ENCODE peak calls at places on chromosomes 3 and 15, in four cellular contexts. V is IMR-90, S is H9, W is mesendoderm. B is an unnamed sample.

GRCh38 chr15:62665449-62665848 is 377.1 kb upstream of the TPM1 start:
- DNase-seq in V (peak), S (no peak), W (peak), B (no peak)

GRCh38 chr15:74265046-74265639 is 29.0 kb downstream of the CCDC33 start:
- DNase-seq in V (peak), S (peak), W (peak), B (peak)

GRCh38 chr3:187684880-187685279 is 14.7 kb upstream of the SST start:
- DNase-seq in V (peak), S (no peak), W (no peak), B (no peak)

GRCh38 chr15:36977620-36978610 is 122.4 kb downstream of the MEIS2 start:
- DNase-seq in V (no peak), S (no peak), W (peak), B (no peak)

GRCh38 chr15:74382004-74382816 is 14.8 kb upstream of the CYP11A1 start:
- DNase-seq in V (peak), S (peak), W (peak), B (peak)

GRCh38 chr15:57376695-57377477 is 581 bp downstream of the CGNL1 start:
- DNase-seq in V (peak), S (peak), W (peak), B (peak)

GRCh38 chr3:16377196-16377595 is 112.2 kb downstream of the OXNAD1 start:
- DNase-seq in V (no peak), S (no peak), W (no peak), B (no peak)

GRCh38 chr3:102510663-102511062 is 75.8 kb downstream of the ZPLD1 start:
- DNase-seq in V (no peak), S (no peak), W (no peak), B (no peak)

GRCh38 chr15:78715930-78716329 is 74.9 kb upstream of the CHRNB4 start:
- DNase-seq in V (peak), S (no peak), W (no peak), B (no peak)

GRCh38 chr3:59443618-59444292 is 393.9 kb upstream of the CFAP20DC start:
- DNase-seq in V (no peak), S (no peak), W (no peak), B (no peak)

GRCh38 chr15:48360841-48361240 is 29.6 kb downstream of the DUT start:
- DNase-seq in V (peak), S (no peak), W (peak), B (no peak)

GRCh38 chr15:85730001-85730820 is 64.5 kb downstream of the KLHL25 start:
- DNase-seq in V (peak), S (no peak), W (peak), B (peak)

GRCh38 chr3:66080167-66080566 is 41.4 kb upstream of the MAGI1 start:
- DNase-seq in V (no peak), S (no peak), W (no peak), B (no peak)

GRCh38 chr3:9033867-9034266 is 70.6 kb upstream of the RAD18 start:
- DNase-seq in V (no peak), S (no peak), W (no peak), B (no peak)

GRCh38 chr3:172410702-172411477 is 37.4 kb downstream of the GHSR start:
- DNase-seq in V (no peak), S (no peak), W (peak), B (no peak)

GRCh38 chr3:122295286-122295685 is 29.8 kb upstream of the CSTA start:
- DNase-seq in V (no peak), S (no peak), W (no peak), B (no peak)

GRCh38 chr3:149547413-149547812 is 72.9 kb downstream of the TM4SF4 start:
- DNase-seq in V (peak), S (no peak), W (no peak), B (no peak)

GRCh38 chr3:52108302-52109232 is 45.7 kb downstream of the POC1A start:
- DNase-seq in V (no peak), S (peak), W (peak), B (no peak)

GRCh38 chr3:46483799-46484198 is 14.0 kb upstream of the RTP3 start:
- DNase-seq in V (no peak), S (no peak), W (no peak), B (no peak)

GRCh38 chr15:35181538-35181937 is 96.4 kb upstream of the NANOGP8 start:
- DNase-seq in V (peak), S (no peak), W (no peak), B (no peak)

GRCh38 chr3:64575211-64575844 is 112.5 kb downstream of the ADAMTS9 start:
- DNase-seq in V (peak), S (peak), W (peak), B (no peak)

GRCh38 chr15:48627260-48627969 is 18.1 kb downstream of the FBN1 start:
- DNase-seq in V (peak), S (no peak), W (no peak), B (no peak)

GRCh38 chr3:128366136-128366535 is 100.6 kb downstream of the DNAJB8 start:
- DNase-seq in V (no peak), S (no peak), W (no peak), B (no peak)

GRCh38 chr3:4740397-4741105 is 238.7 kb upstream of the BHLHE40 start:
- DNase-seq in V (no peak), S (no peak), W (no peak), B (no peak)

GRCh38 chr3:50192689-50193141 is 1.3 kb downstream of the GNAT1 start:
- DNase-seq in V (peak), S (peak), W (peak), B (peak)

GRCh38 chr3:184525337-184526157 is 36.0 kb upstream of the EPHB3 start:
- DNase-seq in V (no peak), S (peak), W (peak), B (peak)

GRCh38 chr15:85154061-85154460 is 172.4 kb downstream of the PDE8A start:
- DNase-seq in V (no peak), S (no peak), W (peak), B (no peak)

GRCh38 chr3:5160926-5161858 is 26.3 kb upstream of the EDEM1 start:
- DNase-seq in V (no peak), S (no peak), W (peak), B (no peak)

GRCh38 chr3:61181874-61182273 is 69.4 kb downstream of the FHIT start:
- DNase-seq in V (peak), S (no peak), W (peak), B (no peak)

GRCh38 chr3:73768594-73769308 is 144.0 kb upstream of the PDZRN3 start:
- DNase-seq in V (peak), S (no peak), W (no peak), B (no peak)

GRCh38 chr15:74245342-74245931 is 9.3 kb downstream of the CCDC33 start:
- DNase-seq in V (no peak), S (peak), W (peak), B (no peak)

GRCh38 chr15:41832875-41833274 is 5.0 kb downstream of the JMJD7 start:
- DNase-seq in V (no peak), S (no peak), W (no peak), B (no peak)

GRCh38 chr3:45179163-45179562 is 33.0 kb upstream of the CDCP1 start:
- DNase-seq in V (no peak), S (no peak), W (peak), B (no peak)

GRCh38 chr3:115186351-115187148 is 39.5 kb upstream of the ZBTB20 start:
- DNase-seq in V (no peak), S (no peak), W (no peak), B (no peak)

GRCh38 chr3:152719264-152719663 is 115.7 kb upstream of the P2RY1 start:
- DNase-seq in V (peak), S (no peak), W (peak), B (no peak)

GRCh38 chr15:88627463-88627862 is 6.3 kb downstream of the AEN start:
- DNase-seq in V (no peak), S (no peak), W (no peak), B (no peak)

GRCh38 chr3:181210275-181210674 is 220.7 kb upstream of the DNAJC19 start:
- DNase-seq in V (peak), S (no peak), W (peak), B (peak)

GRCh38 chr3:144127014-144127413 is 155.4 kb downstream of the DIPK2A start:
- DNase-seq in V (no peak), S (no peak), W (no peak), B (no peak)

GRCh38 chr3:144119611-144120010 is 148.0 kb downstream of the DIPK2A start:
- DNase-seq in V (no peak), S (no peak), W (no peak), B (no peak)

DNA sequence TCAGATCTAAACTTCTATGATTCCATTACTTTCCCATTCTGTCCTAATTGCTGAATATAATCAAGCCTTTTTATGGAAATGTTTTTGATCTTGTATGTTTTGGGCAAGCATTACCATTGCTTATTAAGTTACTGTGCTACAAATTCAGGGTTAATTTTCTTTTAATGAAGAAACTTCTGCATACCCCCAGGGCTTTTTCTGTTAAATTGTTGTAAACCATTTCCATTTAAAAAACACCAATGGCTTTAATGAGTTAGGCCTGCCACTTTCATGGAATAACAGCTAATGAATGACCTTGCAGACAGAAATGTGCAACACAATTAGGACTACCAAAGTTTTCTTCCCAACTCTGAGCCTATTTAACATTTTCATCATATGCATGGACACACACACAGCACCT is 150.0 kb downstream of the DIPK2A start:
- DNase-seq in V (no peak), S (no peak), W (no peak), B (no peak)
- H3K27ac ChIP-seq in V (no peak), S (no peak), W (no peak), B (no peak)

GRCh38 chr3:14614189-14614588 is 37.4 kb upstream of the CCDC174 start:
- DNase-seq in V (no peak), S (no peak), W (no peak), B (no peak)

GRCh38 chr3:14617508-14618023 is 34.0 kb upstream of the CCDC174 start:
- DNase-seq in V (no peak), S (no peak), W (peak), B (no peak)

GRCh38 chr3:14620512-14620911 is 31.1 kb upstream of the CCDC174 start:
- DNase-seq in V (no peak), S (peak), W (no peak), B (peak)

GRCh38 chr3:14619605-14620004 is 32.0 kb upstream of the CCDC174 start:
- DNase-seq in V (no peak), S (no peak), W (no peak), B (no peak)

DNA sequence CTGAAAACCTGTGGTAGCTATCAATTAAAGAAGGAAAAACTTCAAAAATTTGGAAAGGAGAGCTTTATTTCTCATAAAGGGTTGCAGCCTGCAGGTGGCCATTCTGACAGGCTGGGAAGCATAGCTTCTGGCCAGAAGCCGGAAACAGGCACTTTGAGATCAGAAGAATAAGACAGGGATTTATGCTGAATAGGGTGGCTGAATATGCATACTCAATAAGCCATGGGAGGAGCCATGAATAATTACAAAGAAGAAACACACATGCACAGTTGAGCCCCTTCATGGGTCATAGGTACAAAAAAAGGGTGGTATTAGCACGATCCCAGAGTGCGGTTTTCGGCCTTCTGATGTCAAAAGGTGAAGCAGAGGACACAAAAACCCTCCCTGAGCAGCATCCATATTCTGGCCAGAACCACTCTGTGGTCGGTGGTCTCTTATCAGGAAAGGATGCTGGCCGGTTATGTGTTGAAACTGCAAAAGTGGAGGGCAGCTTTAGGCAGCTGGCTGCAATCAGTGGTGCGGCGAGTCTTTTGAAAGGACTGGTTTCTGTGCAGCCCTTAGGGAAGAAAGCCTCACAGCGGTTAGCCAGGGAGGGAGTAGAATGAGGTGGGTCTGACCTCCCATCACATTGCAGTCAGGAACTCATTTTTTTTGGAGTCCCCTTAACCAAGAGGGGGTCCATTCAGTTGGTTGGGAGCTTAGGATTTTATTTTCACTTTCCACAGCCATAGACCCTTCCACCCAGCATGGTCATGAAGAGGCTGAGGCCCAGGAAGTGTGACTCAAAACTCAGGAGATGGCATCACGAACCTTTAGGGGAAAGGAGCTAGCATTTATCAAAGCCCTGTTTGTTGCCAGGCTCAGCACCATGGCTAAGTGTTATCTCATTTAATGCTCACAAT is 34.7 kb upstream of the CCDC174 start:
- DNase-seq in V (no peak), S (no peak), W (no peak), B (no peak)
- H2BK5ac ChIP-seq in V (no peak), S (no peak), W (no peak), B (no peak)

DNA sequence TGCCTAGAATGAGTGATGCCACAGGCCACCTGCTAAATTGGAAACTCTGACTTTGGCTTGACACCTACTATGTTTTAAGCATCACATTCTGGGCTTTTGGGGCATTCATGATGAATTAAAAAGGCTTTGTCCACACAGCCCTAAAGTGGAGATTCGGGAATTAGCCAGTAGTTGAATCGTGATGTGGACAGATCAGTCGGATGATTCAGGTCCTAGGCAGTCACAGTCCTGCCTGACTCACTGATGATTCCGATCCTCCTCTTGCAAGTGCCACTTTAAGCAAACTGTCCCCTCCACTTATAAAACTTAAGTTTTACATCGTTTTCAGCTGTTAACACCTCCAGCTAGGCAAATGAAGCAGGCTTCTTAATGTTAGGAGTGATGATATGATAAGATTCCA is 75.3 kb downstream of the SYNPR start:
- DNase-seq in V (peak), S (no peak), W (no peak), B (no peak)
- H4K8ac ChIP-seq in V (no peak), S (no peak), W (no peak), B (no peak)

GRCh38 chr3:69763458-69763857 is 24.2 kb downstream of the MITF start:
- DNase-seq in V (no peak), S (no peak), W (no peak), B (no peak)
- H3K27ac ChIP-seq in V (peak), S (no peak), W (no peak), B (no peak)

GRCh38 chr3:19911452-19911851 is 22.6 kb downstream of the EFHB start:
- DNase-seq in V (no peak), S (no peak), W (no peak), B (no peak)
- H2BK5ac ChIP-seq in V (no peak), S (no peak), W (no peak), B (no peak)

GRCh38 chr15:39645138-39645975 is 64.5 kb downstream of the THBS1 start:
- DNase-seq in V (no peak), S (no peak), W (no peak), B (no peak)
- H4K8ac ChIP-seq in V (no peak), S (no peak), W (no peak), B (peak)

DNA sequence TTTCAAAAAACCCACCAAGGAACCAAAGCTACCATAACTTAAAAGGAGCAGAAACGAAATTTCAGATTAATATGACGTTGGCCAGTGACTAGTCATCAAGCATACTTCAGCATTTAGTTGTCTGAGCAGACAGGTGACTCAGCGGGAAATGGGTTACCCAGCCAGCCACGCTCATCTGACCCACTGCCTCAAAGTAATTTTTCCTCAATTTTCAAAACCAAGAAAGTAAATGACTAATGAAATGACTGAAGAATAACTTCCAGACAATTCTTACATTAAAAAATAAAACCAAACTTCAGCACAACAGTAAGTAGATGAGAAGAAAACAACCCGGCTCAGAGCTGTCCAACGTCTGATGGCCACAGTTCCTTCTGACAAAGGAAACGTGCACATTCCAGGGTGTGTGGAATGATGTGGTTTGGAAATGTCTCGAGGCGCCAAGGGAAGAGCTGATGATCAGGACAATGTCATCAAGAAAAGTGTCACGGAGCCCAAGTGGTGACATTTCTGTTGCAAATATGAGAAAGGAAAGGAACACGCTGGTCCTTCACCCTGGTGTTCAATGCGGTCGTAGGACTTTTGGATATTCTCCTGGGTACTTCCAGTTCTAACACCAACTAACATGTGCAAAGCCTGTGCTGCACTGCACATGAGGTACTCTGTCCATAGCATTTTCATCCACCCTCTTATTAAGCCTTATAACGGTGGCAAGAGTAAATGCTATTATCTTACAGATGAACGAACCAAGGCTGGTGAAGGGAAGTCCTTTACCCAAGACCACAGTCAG is 79.1 kb downstream of the FOXP1 start:
- DNase-seq in V (peak), S (no peak), W (no peak), B (no peak)
- H3K27ac ChIP-seq in V (peak), S (no peak), W (no peak), B (no peak)

DNA sequence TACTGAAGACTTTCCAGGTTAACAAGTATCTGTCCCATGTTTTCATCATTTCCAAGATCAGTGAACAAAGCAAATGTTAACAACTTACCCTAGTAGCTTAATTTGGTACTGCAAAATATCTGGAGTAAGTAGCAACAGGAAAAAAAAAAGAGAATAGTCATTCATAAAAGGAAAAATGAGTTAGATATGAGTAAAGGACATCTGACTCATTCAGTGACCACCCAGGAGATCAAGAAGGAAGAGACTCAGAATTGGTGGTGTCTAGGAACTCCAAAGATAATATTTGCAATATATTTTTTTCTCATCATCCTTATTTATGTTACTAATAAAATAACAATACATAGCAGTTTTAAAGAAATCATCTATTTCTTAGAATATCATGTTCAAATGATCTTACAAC is 253.8 kb upstream of the COL8A1 start:
- DNase-seq in V (peak), S (no peak), W (no peak), B (no peak)
- H2BK5ac ChIP-seq in V (no peak), S (no peak), W (no peak), B (no peak)